ENCODE peak calls at places on chromosomes 5 and 9, in seven cellular contexts. One of them, this sample, is unnamed.
A peak's percentile ranks its signal among the peaks of the same experiment; 100 is the strongest.

GRCh38 chr5:108735790-108736189 is 11.9 kb upstream of the FER start:
- DNase-seq in stimulated activated CD8-positive, alpha-beta memory T cell treated with anti-CD3 and anti-CD28 coated beads, Interleukin-7, amount 100 ng/mL, for 1 hour: no peak
- DNase-seq in activated CD8-positive, alpha-beta memory T cell treated with anti-CD3 and anti-CD28 coated beads for 48 hours: no peak
- DNase-seq in sciatic nerve: no peak
- DNase-seq in cerebellar cortex: no peak
- DNase-seq in activated CD4-positive, alpha-beta T cell treated with anti-CD3 and anti-CD28 coated beads, Interleukin-2, amount 50 U/mL, for 1 hour: no peak
- DNase-seq in putamen: no peak
- DNase-seq in this sample: no peak

GRCh38 chr9:111052831-111053230 is 14.6 kb upstream of the LPAR1 start:
- DNase-seq in stimulated activated CD8-positive, alpha-beta memory T cell treated with anti-CD3 and anti-CD28 coated beads, Interleukin-7, amount 100 ng/mL, for 1 hour: no peak
- DNase-seq in cerebellar cortex: no peak
- DNase-seq in activated CD4-positive, alpha-beta T cell treated with anti-CD3 and anti-CD28 coated beads, Interleukin-2, amount 50 U/mL, for 1 hour: no peak
- DNase-seq in activated CD8-positive, alpha-beta memory T cell treated with anti-CD3 and anti-CD28 coated beads for 48 hours: no peak
- DNase-seq in sciatic nerve: no peak
- DNase-seq in putamen: no peak
- DNase-seq in this sample: no peak

GRCh38 chr5:82489668-82490067 is 211.5 kb upstream of the RPS23 start:
- DNase-seq in activated CD4-positive, alpha-beta T cell treated with anti-CD3 and anti-CD28 coated beads, Interleukin-2, amount 50 U/mL, for 1 hour: no peak
- DNase-seq in cerebellar cortex: no peak
- DNase-seq in stimulated activated CD8-positive, alpha-beta memory T cell treated with anti-CD3 and anti-CD28 coated beads, Interleukin-7, amount 100 ng/mL, for 1 hour: no peak
- DNase-seq in sciatic nerve: no peak
- DNase-seq in activated CD8-positive, alpha-beta memory T cell treated with anti-CD3 and anti-CD28 coated beads for 48 hours: no peak
- DNase-seq in putamen: no peak
- DNase-seq in this sample: no peak

GRCh38 chr5:136036991-136037705 is 8.4 kb downstream of the TGFBI start:
- DNase-seq in cerebellar cortex: no peak
- DNase-seq in activated CD8-positive, alpha-beta memory T cell treated with anti-CD3 and anti-CD28 coated beads for 48 hours: peak; percentile 27
- DNase-seq in sciatic nerve: peak; percentile 40
- DNase-seq in putamen: no peak
- DNase-seq in stimulated activated CD8-positive, alpha-beta memory T cell treated with anti-CD3 and anti-CD28 coated beads, Interleukin-7, amount 100 ng/mL, for 1 hour: no peak
- DNase-seq in activated CD4-positive, alpha-beta T cell treated with anti-CD3 and anti-CD28 coated beads, Interleukin-2, amount 50 U/mL, for 1 hour: peak; percentile 6
- DNase-seq in this sample: no peak

GRCh38 chr9:121266906-121267650 is 884 bp upstream of the GSN start:
- DNase-seq in putamen: no peak
- DNase-seq in activated CD8-positive, alpha-beta memory T cell treated with anti-CD3 and anti-CD28 coated beads for 48 hours: no peak
- DNase-seq in activated CD4-positive, alpha-beta T cell treated with anti-CD3 and anti-CD28 coated beads, Interleukin-2, amount 50 U/mL, for 1 hour: no peak
- DNase-seq in stimulated activated CD8-positive, alpha-beta memory T cell treated with anti-CD3 and anti-CD28 coated beads, Interleukin-7, amount 100 ng/mL, for 1 hour: no peak
- DNase-seq in sciatic nerve: peak; percentile 76
- DNase-seq in cerebellar cortex: peak; percentile 63
- DNase-seq in this sample: no peak

GRCh38 chr5:175202461-175203065 is 241.4 kb downstream of the DRD1 start:
- DNase-seq in putamen: no peak
- DNase-seq in stimulated activated CD8-positive, alpha-beta memory T cell treated with anti-CD3 and anti-CD28 coated beads, Interleukin-7, amount 100 ng/mL, for 1 hour: no peak
- DNase-seq in cerebellar cortex: no peak
- DNase-seq in sciatic nerve: no peak
- DNase-seq in activated CD4-positive, alpha-beta T cell treated with anti-CD3 and anti-CD28 coated beads, Interleukin-2, amount 50 U/mL, for 1 hour: no peak
- DNase-seq in activated CD8-positive, alpha-beta memory T cell treated with anti-CD3 and anti-CD28 coated beads for 48 hours: no peak
- DNase-seq in this sample: no peak

GRCh38 chr5:17989567-17989966 is 355.3 kb downstream of the TAF11L14 start:
- DNase-seq in activated CD8-positive, alpha-beta memory T cell treated with anti-CD3 and anti-CD28 coated beads for 48 hours: no peak
- DNase-seq in stimulated activated CD8-positive, alpha-beta memory T cell treated with anti-CD3 and anti-CD28 coated beads, Interleukin-7, amount 100 ng/mL, for 1 hour: no peak
- DNase-seq in putamen: no peak
- DNase-seq in cerebellar cortex: no peak
- DNase-seq in sciatic nerve: no peak
- DNase-seq in activated CD4-positive, alpha-beta T cell treated with anti-CD3 and anti-CD28 coated beads, Interleukin-2, amount 50 U/mL, for 1 hour: no peak
- DNase-seq in this sample: no peak

GRCh38 chr5:78720234-78720985 is 71.8 kb upstream of the LHFPL2 start:
- DNase-seq in stimulated activated CD8-positive, alpha-beta memory T cell treated with anti-CD3 and anti-CD28 coated beads, Interleukin-7, amount 100 ng/mL, for 1 hour: no peak
- DNase-seq in putamen: no peak
- DNase-seq in activated CD4-positive, alpha-beta T cell treated with anti-CD3 and anti-CD28 coated beads, Interleukin-2, amount 50 U/mL, for 1 hour: no peak
- DNase-seq in sciatic nerve: no peak
- DNase-seq in cerebellar cortex: no peak
- DNase-seq in activated CD8-positive, alpha-beta memory T cell treated with anti-CD3 and anti-CD28 coated beads for 48 hours: no peak
- DNase-seq in this sample: no peak

GRCh38 chr5:126811515-126812198 is 34.7 kb downstream of the LMNB1 start:
- DNase-seq in putamen: no peak
- DNase-seq in stimulated activated CD8-positive, alpha-beta memory T cell treated with anti-CD3 and anti-CD28 coated beads, Interleukin-7, amount 100 ng/mL, for 1 hour: no peak
- DNase-seq in sciatic nerve: no peak
- DNase-seq in activated CD4-positive, alpha-beta T cell treated with anti-CD3 and anti-CD28 coated beads, Interleukin-2, amount 50 U/mL, for 1 hour: peak; percentile 7
- DNase-seq in activated CD8-positive, alpha-beta memory T cell treated with anti-CD3 and anti-CD28 coated beads for 48 hours: no peak
- DNase-seq in cerebellar cortex: no peak
- DNase-seq in this sample: no peak

GRCh38 chr5:57173318-57174127 is at the start of gene GPBP1:
- DNase-seq in stimulated activated CD8-positive, alpha-beta memory T cell treated with anti-CD3 and anti-CD28 coated beads, Interleukin-7, amount 100 ng/mL, for 1 hour: peak; percentile 95
- DNase-seq in activated CD4-positive, alpha-beta T cell treated with anti-CD3 and anti-CD28 coated beads, Interleukin-2, amount 50 U/mL, for 1 hour: peak; percentile 98
- DNase-seq in activated CD8-positive, alpha-beta memory T cell treated with anti-CD3 and anti-CD28 coated beads for 48 hours: peak; percentile 86
- DNase-seq in sciatic nerve: peak; percentile 100
- DNase-seq in putamen: peak; percentile 99
- DNase-seq in cerebellar cortex: peak; percentile 100
- DNase-seq in this sample: peak; percentile 98

GRCh38 chr9:76419782-76420380 is 25.7 kb upstream of the RFK start:
- DNase-seq in sciatic nerve: no peak
- DNase-seq in cerebellar cortex: peak; percentile 3
- DNase-seq in putamen: no peak
- DNase-seq in stimulated activated CD8-positive, alpha-beta memory T cell treated with anti-CD3 and anti-CD28 coated beads, Interleukin-7, amount 100 ng/mL, for 1 hour: no peak
- DNase-seq in activated CD4-positive, alpha-beta T cell treated with anti-CD3 and anti-CD28 coated beads, Interleukin-2, amount 50 U/mL, for 1 hour: no peak
- DNase-seq in activated CD8-positive, alpha-beta memory T cell treated with anti-CD3 and anti-CD28 coated beads for 48 hours: no peak
- DNase-seq in this sample: no peak

GRCh38 chr5:126780165-126780827 is 3.4 kb downstream of the LMNB1 start:
- DNase-seq in sciatic nerve: no peak
- DNase-seq in stimulated activated CD8-positive, alpha-beta memory T cell treated with anti-CD3 and anti-CD28 coated beads, Interleukin-7, amount 100 ng/mL, for 1 hour: peak; percentile 11
- DNase-seq in activated CD8-positive, alpha-beta memory T cell treated with anti-CD3 and anti-CD28 coated beads for 48 hours: no peak
- DNase-seq in cerebellar cortex: peak; percentile 88
- DNase-seq in putamen: peak; percentile 69
- DNase-seq in activated CD4-positive, alpha-beta T cell treated with anti-CD3 and anti-CD28 coated beads, Interleukin-2, amount 50 U/mL, for 1 hour: peak; percentile 35
- DNase-seq in this sample: peak; percentile 32

GRCh38 chr5:142797420-142797819 is 27.2 kb downstream of the ARHGAP26 start:
- DNase-seq in sciatic nerve: no peak
- DNase-seq in activated CD4-positive, alpha-beta T cell treated with anti-CD3 and anti-CD28 coated beads, Interleukin-2, amount 50 U/mL, for 1 hour: no peak
- DNase-seq in cerebellar cortex: peak; percentile 49
- DNase-seq in activated CD8-positive, alpha-beta memory T cell treated with anti-CD3 and anti-CD28 coated beads for 48 hours: no peak
- DNase-seq in putamen: no peak
- DNase-seq in stimulated activated CD8-positive, alpha-beta memory T cell treated with anti-CD3 and anti-CD28 coated beads, Interleukin-7, amount 100 ng/mL, for 1 hour: no peak
- DNase-seq in this sample: no peak

GRCh38 chr5:74021090-74021489 is 395.1 kb downstream of the ARHGEF28 start:
- DNase-seq in stimulated activated CD8-positive, alpha-beta memory T cell treated with anti-CD3 and anti-CD28 coated beads, Interleukin-7, amount 100 ng/mL, for 1 hour: no peak
- DNase-seq in sciatic nerve: no peak
- DNase-seq in activated CD8-positive, alpha-beta memory T cell treated with anti-CD3 and anti-CD28 coated beads for 48 hours: no peak
- DNase-seq in cerebellar cortex: no peak
- DNase-seq in activated CD4-positive, alpha-beta T cell treated with anti-CD3 and anti-CD28 coated beads, Interleukin-2, amount 50 U/mL, for 1 hour: no peak
- DNase-seq in putamen: no peak
- DNase-seq in this sample: no peak

This sample was measured in neural crest cell.